ENCODE peak calls at places on chromosome 18, in six cellular contexts. G is activated T-helper 9 cell treated with anti-CD3 and anti-CD28 coated beads, Interleukin-2, amount 50 U/mL, for 16 hours; L is posterior cingulate gyrus; F is NCI-H1694 treated with DMSO at 0.1 percent for 48 hours; E is NCI-H345; D is cerebellum. S is an unnamed sample.

GRCh38 chr18:26022585-26022984 is 67.8 kb downstream of the SS18 start:
- DNase-seq in L (no peak), E (no peak), D (no peak), F (no peak), G (no peak), S (no peak)

GRCh38 chr18:44437603-44438002 is 243.1 kb upstream of the SETBP1 start:
- DNase-seq in L (no peak), F (no peak), G (no peak), D (no peak), E (no peak), S (no peak)

GRCh38 chr18:10519999-10520935 is 5.6 kb upstream of the NAPG start:
- DNase-seq in F (peak; percentile 85), E (peak; percentile 78), D (peak; percentile 57), L (peak; percentile 81), G (peak; percentile 28), S (peak; percentile 64)

GRCh38 chr18:76977108-76977621 is 154.8 kb downstream of the ZNF236 start:
- DNase-seq in L (no peak), G (no peak), F (no peak), E (peak; percentile 83), D (no peak), S (no peak)

GRCh38 chr18:48834421-48835011 is 116.2 kb downstream of the SMAD7 start:
- DNase-seq in E (no peak), D (peak; percentile 85), F (no peak), G (peak; percentile 63), L (peak; percentile 9), S (peak; percentile 91)

GRCh38 chr18:50961974-50962373 is 5.9 kb upstream of the ELAC1 start:
- DNase-seq in L (no peak), D (no peak), F (no peak), E (no peak), G (no peak), S (no peak)

GRCh38 chr18:56884511-56884910 is 233.4 kb downstream of the WDR7 start:
- DNase-seq in L (no peak), G (no peak), E (no peak), F (no peak), D (no peak), S (no peak)

GRCh38 chr18:78980777-78981651 is 1.4 kb downstream of the SALL3 start:
- DNase-seq in G (no peak), E (peak; percentile 38), F (no peak), L (no peak), D (no peak), S (no peak)

GRCh38 chr18:63604791-63605567 is 17.8 kb downstream of the SERPINB13 start:
- DNase-seq in F (no peak), G (no peak), L (no peak), D (no peak), E (no peak), S (no peak)

GRCh38 chr18:25737710-25738251 is 352.6 kb downstream of the SS18 start:
- DNase-seq in G (no peak), L (peak; percentile 21), F (no peak), D (no peak), E (no peak), S (no peak)

GRCh38 chr18:10487161-10487560 is 32.7 kb downstream of the APCDD1 start:
- DNase-seq in G (no peak), E (no peak), F (peak; percentile 18), L (no peak), D (no peak), S (no peak)

GRCh38 chr18:48988508-48989303 is 37.9 kb upstream of the SMAD7 start:
- DNase-seq in G (no peak), D (no peak), F (no peak), E (no peak), L (no peak), S (no peak)

GRCh38 chr18:7924616-7925015 is 357.5 kb downstream of the PTPRM start:
- DNase-seq in E (no peak), G (no peak), L (no peak), D (no peak), F (no peak), S (no peak)

GRCh38 chr18:38077219-38077618 is 511.6 kb upstream of the CELF4 start:
- DNase-seq in D (no peak), F (no peak), L (no peak), G (no peak), E (no peak), S (no peak)

GRCh38 chr18:33804258-33804657 is 226.2 kb downstream of the ASXL3 start:
- DNase-seq in E (no peak), G (no peak), D (no peak), F (no peak), L (no peak), S (no peak)

GRCh38 chr18:44111337-44111736 is 569.4 kb upstream of the SETBP1 start:
- DNase-seq in G (no peak), L (no peak), F (no peak), E (no peak), D (no peak), S (no peak)

GRCh38 chr18:10060469-10060782 is 146.6 kb downstream of the VAPA start:
- DNase-seq in G (no peak), F (no peak), D (no peak), L (peak; percentile 46), E (no peak), S (no peak)

GRCh38 chr18:35458677-35459441 is 38.9 kb downstream of the INO80C start:
- DNase-seq in L (no peak), F (no peak), D (no peak), G (no peak), E (no peak), S (no peak)

GRCh38 chr18:12886498-12887126 is 2.6 kb upstream of the PTPN2 start:
- DNase-seq in F (no peak), D (no peak), E (no peak), G (no peak), L (no peak), S (no peak)

GRCh38 chr18:25282282-25282681 is 69.7 kb downstream of the ZNF521 start:
- DNase-seq in E (no peak), L (no peak), D (no peak), F (no peak), G (no peak), S (peak; percentile 48)

GRCh38 chr18:79203017-79203605 is 133.9 kb downstream of the ATP9B start:
- DNase-seq in L (no peak), G (peak; percentile 13), F (no peak), E (no peak), D (no peak), S (no peak)

GRCh38 chr18:43720036-43720435 is 442.7 kb upstream of the SYT4 start:
- DNase-seq in F (no peak), L (no peak), D (no peak), G (no peak), E (no peak), S (no peak)

GRCh38 chr18:37299471-37300304 is 265.9 kb downstream of the CELF4 start:
- DNase-seq in G (no peak), D (peak; percentile 68), E (peak; percentile 98), L (peak; percentile 61), F (peak; percentile 93), S (peak; percentile 75)

GRCh38 chr18:67969458-67969857 is 452.9 kb upstream of the DSEL start:
- DNase-seq in L (no peak), E (no peak), D (no peak), F (no peak), G (no peak), S (no peak)

GRCh38 chr18:10851824-10852225 is 297.5 kb downstream of the PIEZO2 start:
- DNase-seq in D (peak; percentile 27), F (peak; percentile 13), G (no peak), L (no peak), E (peak; percentile 60), S (peak; percentile 40)

GRCh38 chr18:51182824-51183223 is 14.7 kb downstream of the MEX3C start:
- DNase-seq in G (no peak), L (no peak), F (no peak), D (no peak), E (no peak), S (no peak)

GRCh38 chr18:48668466-48669179 is 129.8 kb downstream of the CTIF start:
- DNase-seq in E (no peak), D (no peak), L (no peak), F (no peak), G (no peak), S (no peak)

S was measured in G401.